ENCODE peak calls at places on chromosomes 11 and 22, in six cellular contexts. One of them, this sample, is unnamed.

GRCh38 chr11:37967635-37968034 is 1369.6 kb upstream of the RAG2 start:
- DNase-seq in A549: no peak
- DNase-seq in transverse colon: no peak
- DNase-seq in lower leg skin: no peak
- DNase-seq in GM12892: no peak
- DNase-seq in ovary: no peak
- DNase-seq in this sample: no peak

GRCh38 chr11:130448416-130449068 is at the start of gene ADAMTS15:
- DNase-seq in A549: peak; percentile 83
- DNase-seq in ovary: peak; percentile 76
- DNase-seq in GM12892: no peak
- DNase-seq in lower leg skin: peak; percentile 48
- DNase-seq in transverse colon: peak; percentile 75
- DNase-seq in this sample: no peak

GRCh38 chr11:118922745-118923627 is 2.7 kb downstream of the BCL9L start:
- DNase-seq in transverse colon: no peak
- DNase-seq in A549: no peak
- DNase-seq in ovary: no peak
- DNase-seq in lower leg skin: no peak
- DNase-seq in GM12892: no peak
- DNase-seq in this sample: no peak

GRCh38 chr11:72617080-72617744 is 57.0 kb downstream of the PDE2A start:
- DNase-seq in transverse colon: peak; percentile 39
- DNase-seq in lower leg skin: peak; percentile 26
- DNase-seq in A549: no peak
- DNase-seq in GM12892: no peak
- DNase-seq in ovary: peak; percentile 61
- DNase-seq in this sample: no peak

GRCh38 chr22:31215018-31215535 is 3.0 kb downstream of the LIMK2 start:
- DNase-seq in lower leg skin: no peak
- DNase-seq in A549: no peak
- DNase-seq in ovary: no peak
- DNase-seq in GM12892: no peak
- DNase-seq in transverse colon: no peak
- DNase-seq in this sample: no peak

GRCh38 chr11:116379185-116379828 is 393.5 kb downstream of the BUD13 start:
- DNase-seq in A549: no peak
- DNase-seq in lower leg skin: no peak
- DNase-seq in GM12892: no peak
- DNase-seq in ovary: peak; percentile 53
- DNase-seq in transverse colon: peak; percentile 11
- DNase-seq in this sample: no peak

GRCh38 chr22:33038131-33038772 is 19.9 kb downstream of the SYN3 start:
- DNase-seq in ovary: no peak
- DNase-seq in lower leg skin: no peak
- DNase-seq in transverse colon: no peak
- DNase-seq in A549: no peak
- DNase-seq in GM12892: no peak
- DNase-seq in this sample: no peak

GRCh38 chr22:23063539-23064380 is 6.6 kb upstream of the GNAZ start:
- DNase-seq in GM12892: no peak
- DNase-seq in A549: no peak
- DNase-seq in transverse colon: no peak
- DNase-seq in ovary: peak; percentile 29
- DNase-seq in lower leg skin: peak; percentile 11
- DNase-seq in this sample: no peak

GRCh38 chr11:66020618-66021357 is 5.5 kb downstream of the CATSPER1 start:
- DNase-seq in A549: peak; percentile 59
- DNase-seq in ovary: no peak
- DNase-seq in GM12892: no peak
- DNase-seq in lower leg skin: no peak
- DNase-seq in transverse colon: peak; percentile 29
- DNase-seq in this sample: no peak

GRCh38 chr11:86769219-86769618 is 31.1 kb upstream of the PRSS23 start:
- DNase-seq in ovary: no peak
- DNase-seq in GM12892: no peak
- DNase-seq in transverse colon: no peak
- DNase-seq in lower leg skin: no peak
- DNase-seq in A549: no peak
- DNase-seq in this sample: no peak

GRCh38 chr22:42564699-42565098 is 10.9 kb downstream of the SERHL2 start:
- DNase-seq in GM12892: no peak
- DNase-seq in ovary: no peak
- DNase-seq in transverse colon: no peak
- DNase-seq in A549: no peak
- DNase-seq in lower leg skin: no peak
- DNase-seq in this sample: no peak

GRCh38 chr11:89205378-89205777 is 27.7 kb downstream of the TYR start:
- DNase-seq in lower leg skin: no peak
- DNase-seq in A549: no peak
- DNase-seq in transverse colon: no peak
- DNase-seq in ovary: no peak
- DNase-seq in GM12892: no peak
- DNase-seq in this sample: no peak

GRCh38 chr11:30333405-30333804 is 10.5 kb downstream of the ARL14EP start:
- DNase-seq in lower leg skin: no peak
- DNase-seq in transverse colon: no peak
- DNase-seq in ovary: no peak
- DNase-seq in GM12892: no peak
- DNase-seq in A549: peak; percentile 31
- DNase-seq in this sample: no peak

GRCh38 chr11:130798280-130798679 is 118.0 kb downstream of the SNX19 start:
- DNase-seq in GM12892: no peak
- DNase-seq in lower leg skin: no peak
- DNase-seq in A549: peak; percentile 18
- DNase-seq in ovary: no peak
- DNase-seq in transverse colon: no peak
- DNase-seq in this sample: no peak

GRCh38 chr22:35099883-35100282 is 33.9 kb downstream of the ISX start:
- DNase-seq in GM12892: no peak
- DNase-seq in A549: peak; percentile 2
- DNase-seq in transverse colon: no peak
- DNase-seq in ovary: no peak
- DNase-seq in lower leg skin: no peak
- DNase-seq in this sample: no peak

GRCh38 chr11:6022954-6023353 is 7.6 kb downstream of the OR56A1 start:
- DNase-seq in GM12892: no peak
- DNase-seq in transverse colon: no peak
- DNase-seq in A549: peak; percentile 57
- DNase-seq in ovary: no peak
- DNase-seq in lower leg skin: no peak
- DNase-seq in this sample: no peak

GRCh38 chr11:123567466-123567865 is 87.0 kb downstream of the SCN3B start:
- DNase-seq in A549: no peak
- DNase-seq in lower leg skin: no peak
- DNase-seq in transverse colon: no peak
- DNase-seq in ovary: no peak
- DNase-seq in GM12892: no peak
- DNase-seq in this sample: no peak

GRCh38 chr22:44347098-44347497 is 34.3 kb upstream of the SHISAL1 start:
- DNase-seq in transverse colon: no peak
- DNase-seq in ovary: no peak
- DNase-seq in GM12892: no peak
- DNase-seq in lower leg skin: no peak
- DNase-seq in A549: no peak
- DNase-seq in this sample: no peak

GRCh38 chr22:50342651-50343540 is at the start of gene PPP6R2:
- DNase-seq in lower leg skin: peak; percentile 58
- DNase-seq in GM12892: peak; percentile 74
- DNase-seq in transverse colon: peak; percentile 88
- DNase-seq in ovary: peak; percentile 92
- DNase-seq in A549: peak; percentile 68
- DNase-seq in this sample: peak; percentile 80
- TF ChIP-seq POLR2A in lower leg skin: no peak
- TF ChIP-seq POLR2A in GM12892: peak; percentile 72
- TF ChIP-seq POLR2A in transverse colon: no peak
- TF ChIP-seq POLR2A in ovary: peak; percentile 57
- TF ChIP-seq POLR2A in A549: no peak
- TF ChIP-seq POLR2A in this sample: peak; percentile 29

GRCh38 chr22:37545703-37546435 is 14.4 kb upstream of the CDC42EP1 start:
- DNase-seq in ovary: peak; percentile 98
- DNase-seq in A549: peak; percentile 87
- DNase-seq in transverse colon: peak; percentile 92
- DNase-seq in lower leg skin: peak; percentile 87
- DNase-seq in GM12892: no peak
- DNase-seq in this sample: no peak
- TF ChIP-seq POLR2A in ovary: peak; percentile 89
- TF ChIP-seq POLR2A in A549: peak; percentile 61
- TF ChIP-seq POLR2A in transverse colon: peak; percentile 81
- TF ChIP-seq POLR2A in lower leg skin: no peak
- TF ChIP-seq POLR2A in GM12892: no peak
- TF ChIP-seq POLR2A in this sample: no peak

GRCh38 chr11:47406896-47407745 is 1.3 kb upstream of the SLC39A13 start:
- DNase-seq in GM12892: no peak
- DNase-seq in transverse colon: no peak
- DNase-seq in lower leg skin: no peak
- DNase-seq in A549: no peak
- DNase-seq in ovary: no peak
- DNase-seq in this sample: no peak

GRCh38 chr11:47410404-47411264 is 2.2 kb downstream of the SLC39A13 start:
- DNase-seq in A549: no peak
- DNase-seq in ovary: no peak
- DNase-seq in GM12892: no peak
- DNase-seq in transverse colon: no peak
- DNase-seq in lower leg skin: no peak
- DNase-seq in this sample: no peak

GRCh38 chr11:47409440-47410403 is 1.3 kb downstream of the SLC39A13 start:
- DNase-seq in ovary: no peak
- DNase-seq in lower leg skin: no peak
- DNase-seq in GM12892: no peak
- DNase-seq in transverse colon: no peak
- DNase-seq in A549: no peak
- DNase-seq in this sample: no peak

GRCh38 chr11:47407746-47408590 is at the start of gene SLC39A13:
- DNase-seq in lower leg skin: peak; percentile 92
- DNase-seq in transverse colon: peak; percentile 94
- DNase-seq in A549: peak; percentile 96
- DNase-seq in ovary: peak; percentile 96
- DNase-seq in GM12892: peak; percentile 96
- DNase-seq in this sample: peak; percentile 98

GRCh38 chr11:47408598-47409439 is 429 bp downstream of the SLC39A13 start:
- DNase-seq in ovary: peak; percentile 62
- DNase-seq in A549: peak; percentile 38
- DNase-seq in lower leg skin: no peak
- DNase-seq in GM12892: no peak
- DNase-seq in transverse colon: peak; percentile 38
- DNase-seq in this sample: no peak
- TF ChIP-seq POLR2A in ovary: no peak
- TF ChIP-seq POLR2A in A549: peak; percentile 11
- TF ChIP-seq POLR2A in lower leg skin: no peak
- TF ChIP-seq POLR2A in GM12892: peak; percentile 8
- TF ChIP-seq POLR2A in transverse colon: no peak
- TF ChIP-seq POLR2A in this sample: no peak

GRCh38 chr11:10490398-10491232 is 35.6 kb downstream of the AMPD3 start:
- DNase-seq in A549: peak; percentile 88
- DNase-seq in lower leg skin: peak; percentile 78
- DNase-seq in ovary: peak; percentile 79
- DNase-seq in transverse colon: peak; percentile 74
- DNase-seq in GM12892: no peak
- DNase-seq in this sample: no peak
- TF ChIP-seq POLR2A in A549: no peak
- TF ChIP-seq POLR2A in lower leg skin: no peak
- TF ChIP-seq POLR2A in ovary: no peak
- TF ChIP-seq POLR2A in transverse colon: no peak
- TF ChIP-seq POLR2A in GM12892: no peak
- TF ChIP-seq POLR2A in this sample: no peak

GRCh38 chr22:37571258-37571991 is 8.5 kb downstream of the LGALS2 start:
- DNase-seq in ovary: no peak
- DNase-seq in A549: peak; percentile 57
- DNase-seq in GM12892: no peak
- DNase-seq in transverse colon: no peak
- DNase-seq in lower leg skin: no peak
- DNase-seq in this sample: no peak
- TF ChIP-seq POLR2A in ovary: no peak
- TF ChIP-seq POLR2A in A549: no peak
- TF ChIP-seq POLR2A in GM12892: no peak
- TF ChIP-seq POLR2A in transverse colon: no peak
- TF ChIP-seq POLR2A in lower leg skin: no peak
- TF ChIP-seq POLR2A in this sample: no peak

DNA sequence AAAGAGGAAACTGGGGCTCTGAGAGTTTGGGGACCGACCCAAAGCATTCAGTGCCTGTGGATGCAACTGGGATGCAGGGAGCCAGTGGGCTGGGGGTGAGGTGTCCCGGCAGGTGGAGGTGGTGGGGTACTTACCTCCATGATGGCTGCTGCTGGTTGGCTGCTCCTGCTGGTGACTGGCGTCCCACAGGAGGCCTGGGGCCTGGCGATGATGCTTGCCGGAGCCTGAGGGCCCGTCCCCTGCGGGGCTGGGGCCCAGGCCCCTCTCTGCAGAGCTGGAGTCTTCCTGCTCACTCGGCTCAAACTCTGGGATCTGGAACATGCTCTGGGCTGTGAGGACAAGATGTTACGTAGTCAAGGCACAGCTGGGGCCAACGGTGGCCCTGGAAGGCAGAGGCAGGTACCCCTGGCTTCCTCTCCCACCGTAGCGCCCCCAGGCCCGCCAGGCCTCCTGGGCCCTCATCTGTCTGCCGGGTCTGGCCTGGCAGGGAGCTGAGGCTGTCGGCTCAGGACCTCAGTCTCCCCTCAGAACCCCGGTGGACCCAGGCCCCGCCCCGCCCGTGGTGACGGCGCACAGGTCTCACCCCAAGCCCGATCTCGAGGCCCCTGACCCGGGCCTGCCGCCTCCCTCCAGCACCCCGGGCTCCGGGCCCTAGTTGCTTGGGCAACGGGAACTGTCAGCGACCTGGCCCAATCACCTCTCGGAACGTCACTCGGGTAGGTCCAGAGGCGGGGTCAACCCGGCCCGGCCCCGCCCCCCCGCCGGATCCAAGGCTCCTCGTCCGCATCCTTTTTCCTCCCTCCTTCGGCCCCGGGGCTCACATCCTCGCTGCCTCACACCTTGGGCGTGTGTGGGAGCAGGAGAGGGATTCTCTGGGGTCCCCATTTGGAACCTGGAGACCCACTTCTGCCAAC is at the start of gene BAD:
- DNase-seq in A549: peak; percentile 93
- DNase-seq in GM12892: peak; percentile 100
- DNase-seq in transverse colon: peak; percentile 97
- DNase-seq in ovary: peak; percentile 98
- DNase-seq in lower leg skin: peak; percentile 95
- DNase-seq in this sample: peak; percentile 100
- TF ChIP-seq POLR2A in A549: peak; percentile 27
- TF ChIP-seq POLR2A in GM12892: peak; percentile 19
- TF ChIP-seq POLR2A in transverse colon: peak; percentile 85
- TF ChIP-seq POLR2A in ovary: peak; percentile 69
- TF ChIP-seq POLR2A in lower leg skin: no peak
- TF ChIP-seq POLR2A in this sample: no peak

This sample was measured in GM12891.